ENCODE peak calls at places on chromosomes 6 and 20, in four cellular contexts. U, Q, W and D are unnamed samples.

GRCh38 chr6:45495404-45496084 is 117.8 kb upstream of the SUPT3H start:
- DNase-seq in Q (peak; percentile 34), U (no peak), W (no peak), D (no peak)

GRCh38 chr6:156674197-156674596 is 103.0 kb upstream of the ARID1B start:
- DNase-seq in U (no peak), W (no peak), Q (no peak), D (no peak)

GRCh38 chr6:10395171-10395945 is 19.5 kb downstream of the TFAP2A start:
- DNase-seq in W (no peak), Q (no peak), U (no peak), D (no peak)

GRCh38 chr20:33482581-33482980 is 7.3 kb upstream of the CBFA2T2 start:
- DNase-seq in U (no peak), W (no peak), Q (no peak), D (no peak)

GRCh38 chr6:53985361-53985760 is 125.9 kb upstream of the MLIP start:
- DNase-seq in U (no peak), W (peak; percentile 30), Q (no peak), D (no peak)

GRCh38 chr20:62858059-62858458 is 3.6 kb downstream of the TCFL5 start:
- DNase-seq in W (no peak), U (no peak), Q (no peak), D (no peak)

GRCh38 chr6:32815115-32815514 is 1.7 kb downstream of the HLA-DOB start:
- DNase-seq in W (peak; percentile 24), Q (no peak), U (no peak), D (no peak)

GRCh38 chr6:19719691-19720127 is 117.5 kb upstream of the ID4 start:
- DNase-seq in U (no peak), W (peak; percentile 55), Q (no peak), D (no peak)

GRCh38 chr6:116210750-116211425 is 43.0 kb downstream of the TSPYL4 start:
- DNase-seq in Q (no peak), U (no peak), W (peak; percentile 66), D (no peak)

GRCh38 chr6:52610745-52611355 is 34.0 kb upstream of the TRAM2 start:
- DNase-seq in W (peak; percentile 34), U (no peak), Q (no peak), D (no peak)

GRCh38 chr20:1905009-1905408 is 9.8 kb downstream of the SIRPA start:
- DNase-seq in Q (no peak), U (no peak), W (no peak), D (no peak)

GRCh38 chr6:136547336-136547735 is 2.9 kb downstream of the MAP7 start:
- DNase-seq in W (peak; percentile 60), Q (no peak), U (no peak), D (no peak)

GRCh38 chr6:8172510-8172909 is 70.2 kb upstream of the EEF1E1 start:
- DNase-seq in U (no peak), W (no peak), Q (no peak), D (no peak)

GRCh38 chr20:37511605-37512275 is 9.3 kb upstream of the NNAT start:
- DNase-seq in W (peak; percentile 24), U (no peak), Q (no peak), D (no peak)

GRCh38 chr6:11480541-11480940 is 57.0 kb upstream of the TMEM170B start:
- DNase-seq in Q (no peak), W (no peak), U (no peak), D (no peak)

GRCh38 chr6:5260661-5261544 is at the start of the genes FARS2 and LYRM4:
- DNase-seq in U (peak; percentile 94), W (peak; percentile 93), Q (peak; percentile 87), D (peak; percentile 94)

GRCh38 chr6:46655803-46656202 is 3.0 kb downstream of the SLC25A27 start:
- DNase-seq in Q (no peak), W (peak; percentile 8), U (no peak), D (no peak)

GRCh38 chr6:11830105-11830504 is 51.5 kb upstream of the ADTRP start:
- DNase-seq in W (no peak), U (no peak), Q (no peak), D (no peak)

GRCh38 chr20:13337090-13337784 is 116.2 kb downstream of the ISM1 start:
- DNase-seq in W (no peak), U (no peak), Q (no peak), D (no peak)

GRCh38 chr20:36094497-36094896 is 60.0 kb upstream of the EPB41L1 start:
- DNase-seq in W (peak; percentile 81), Q (no peak), U (peak; percentile 50), D (no peak)
- H3K27ac ChIP-seq in W (peak overlapping the region; percentile 19), Q (no peak overlapping the region), U (peak overlapping the region; percentile 16), D (peak overlapping the region; percentile 59)

DNA sequence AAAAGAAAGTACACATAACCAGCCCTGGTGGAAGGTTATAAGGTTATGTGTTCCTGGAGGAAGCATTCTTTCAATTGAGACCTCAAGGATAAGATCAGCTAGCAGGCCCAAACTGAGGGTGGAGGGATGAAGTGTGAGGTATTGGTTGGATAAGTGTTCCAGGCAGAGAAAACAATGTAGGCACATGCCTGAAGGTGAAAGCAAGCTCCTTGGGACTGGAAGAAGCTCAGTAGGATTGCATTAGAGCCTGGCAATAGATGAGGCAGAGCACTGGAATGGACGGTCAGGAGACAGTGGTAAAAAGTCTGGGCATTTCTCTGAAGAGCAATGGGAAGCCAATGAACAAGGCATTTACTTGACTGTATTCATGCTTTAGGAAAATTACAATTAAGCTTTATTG is 89.9 kb upstream of the SHLD1 start:
- DNase-seq in Q (no peak), U (no peak), W (peak; percentile 23), D (no peak)
- H3K27ac ChIP-seq in Q (no peak overlapping the region), U (no peak overlapping the region), W (no peak overlapping the region), D (no peak overlapping the region)

GRCh38 chr20:50584687-50585086 is 74.5 kb downstream of the PTPN1 start:
- DNase-seq in U (peak; percentile 6), Q (no peak), W (no peak), D (no peak)
- H3K27ac ChIP-seq in U (no peak overlapping the region), Q (no peak overlapping the region), W (no peak overlapping the region), D (no peak overlapping the region)

GRCh38 chr20:24002896-24003295 is 14.3 kb upstream of the GGTLC1 start:
- DNase-seq in Q (no peak), U (no peak), W (no peak), D (no peak)

GRCh38 chr20:24001901-24002405 is 13.4 kb upstream of the GGTLC1 start:
- DNase-seq in W (no peak), Q (no peak), U (no peak), D (no peak)

GRCh38 chr20:24007758-24008157 is 19.2 kb upstream of the GGTLC1 start:
- DNase-seq in W (no peak), Q (no peak), U (no peak), D (no peak)

GRCh38 chr20:24007073-24007595 is 18.6 kb upstream of the GGTLC1 start:
- DNase-seq in U (no peak), W (no peak), Q (no peak), D (no peak)

GRCh38 chr20:24004470-24004869 is 15.9 kb upstream of the GGTLC1 start:
- DNase-seq in U (no peak), Q (no peak), W (no peak), D (no peak)
- H3K27ac ChIP-seq in U (no peak overlapping the region), Q (no peak overlapping the region), W (no peak overlapping the region), D (no peak overlapping the region)

GRCh38 chr6:149924933-149925252 is 2.0 kb upstream of the RAET1G start:
- DNase-seq in Q (no peak), U (peak; percentile 37), W (no peak), D (no peak)

GRCh38 chr6:149924206-149924932 is 1.4 kb upstream of the RAET1G start:
- DNase-seq in W (no peak), Q (no peak), U (peak; percentile 36), D (no peak)

GRCh38 chr6:149923327-149923986 is 536 bp upstream of the RAET1G start:
- DNase-seq in Q (no peak), U (peak; percentile 27), W (no peak), D (no peak)

GRCh38 chr6:149925974-149926777 is 3.3 kb upstream of the RAET1G start:
- DNase-seq in W (peak; percentile 79), Q (peak; percentile 45), U (peak; percentile 94), D (peak; percentile 47)

DNA sequence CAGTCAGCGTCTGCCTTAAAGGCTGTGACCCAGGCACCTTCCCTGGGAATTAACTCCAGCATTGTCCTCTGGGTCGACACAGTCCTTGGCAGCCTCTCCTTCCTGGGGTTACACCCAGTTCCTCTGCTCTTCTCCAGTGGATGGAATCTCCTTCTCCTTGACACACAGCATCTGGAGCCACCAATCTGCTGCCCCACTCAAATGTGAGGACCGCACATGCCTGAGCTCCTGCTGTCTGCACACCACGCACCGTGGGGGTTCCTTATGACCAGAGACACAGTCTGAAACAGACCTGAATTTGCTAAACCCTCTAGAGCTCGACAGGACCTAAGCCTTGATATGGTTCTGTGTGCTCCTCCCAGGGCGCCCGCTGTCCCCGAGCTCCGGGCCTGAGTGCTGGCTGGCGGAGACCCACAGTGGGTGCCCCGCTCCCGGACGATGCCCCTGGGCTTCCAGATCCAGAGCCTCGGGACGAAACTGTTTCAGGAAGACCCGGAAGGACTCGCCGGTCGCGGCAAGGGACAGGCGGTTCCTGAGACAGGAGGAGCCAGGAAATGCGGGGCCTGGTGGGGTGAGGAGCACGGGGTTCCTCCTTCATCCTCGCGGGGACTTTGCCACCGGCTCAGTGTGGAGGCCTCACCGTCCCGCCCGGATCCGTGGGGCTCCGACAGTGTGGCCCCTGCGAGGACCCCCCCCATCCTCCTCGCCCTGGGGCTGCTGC is 2.5 kb upstream of the RAET1G start:
- DNase-seq in U (peak; percentile 62), Q (no peak), W (peak; percentile 38), D (no peak)
- H3K27ac ChIP-seq in U (no peak overlapping the region), Q (no peak overlapping the region), W (no peak overlapping the region), D (no peak overlapping the region)

GRCh38 chr6:15037253-15037652 is 208.6 kb upstream of the JARID2 start:
- DNase-seq in W (no peak), Q (no peak), U (no peak), D (no peak)

GRCh38 chr6:15042938-15043337 is 202.9 kb upstream of the JARID2 start:
- DNase-seq in Q (no peak), U (no peak), W (no peak), D (no peak)

GRCh38 chr6:15036690-15037245 is 209.1 kb upstream of the JARID2 start:
- DNase-seq in U (no peak), W (no peak), Q (no peak), D (no peak)

GRCh38 chr6:15038013-15038791 is 207.7 kb upstream of the JARID2 start:
- DNase-seq in Q (no peak), W (no peak), U (no peak), D (no peak)

DNA sequence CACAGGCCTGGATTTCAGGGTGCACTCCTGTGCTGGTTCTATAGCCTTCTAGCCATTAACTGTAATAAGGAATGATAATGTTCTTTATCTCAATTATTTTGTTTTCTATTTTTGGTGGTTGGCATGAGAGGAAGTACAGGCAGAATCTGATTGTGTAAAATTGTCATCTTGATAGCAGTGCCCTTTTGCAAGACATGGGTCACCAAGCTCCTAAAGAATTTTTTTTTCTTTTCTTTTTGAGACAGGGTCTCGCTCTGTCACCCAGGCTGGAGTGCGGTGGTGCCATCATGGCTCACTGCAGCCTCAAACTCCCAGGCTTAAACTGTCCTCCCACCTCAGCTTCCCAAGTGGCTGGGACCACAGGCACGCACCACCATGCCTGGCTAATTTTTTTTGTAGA is 206.7 kb upstream of the JARID2 start:
- DNase-seq in U (no peak), W (no peak), Q (no peak), D (no peak)
- H3K27ac ChIP-seq in U (no peak overlapping the region), W (no peak overlapping the region), Q (no peak overlapping the region), D (no peak overlapping the region)

GRCh38 chr20:45350217-45350616 is 2.0 kb upstream of the SDC4 start:
- DNase-seq in U (no peak), W (no peak), Q (no peak), D (no peak)
- H3K27ac ChIP-seq in U (no peak overlapping the region), W (no peak overlapping the region), Q (no peak overlapping the region), D (no peak overlapping the region)